ENCODE peak calls at places on chromosomes 16 and 17, in seven cellular contexts. I, W, C, U, D, T and S are unnamed samples.

GRCh38 chr16:70804153-70804728 is 3.3 kb upstream of the VAC14 start:
- DNase-seq in I (no peak), T (peak; percentile 71), W (no peak), D (peak; percentile 82), U (peak; percentile 85), C (no peak), S (no peak)

GRCh38 chr16:78147846-78148535 is 48.5 kb downstream of the WWOX start:
- DNase-seq in U (no peak), I (peak; percentile 10), C (no peak), T (peak; percentile 55), D (no peak), W (no peak), S (no peak)

GRCh38 chr16:77359065-77359502 is 75.8 kb downstream of the ADAMTS18 start:
- DNase-seq in T (peak; percentile 84), U (no peak), W (no peak), C (no peak), D (no peak), I (no peak), S (no peak)

GRCh38 chr16:30092373-30093010 is 768 bp upstream of the TBX6 start:
- DNase-seq in D (peak; percentile 97), I (peak; percentile 92), W (peak; percentile 88), C (peak; percentile 71), T (peak; percentile 58), U (peak; percentile 46), S (peak; percentile 72)

GRCh38 chr17:70157151-70157550 is 12.2 kb upstream of the KCNJ2 start:
- DNase-seq in T (no peak), C (no peak), D (no peak), W (no peak), I (no peak), U (no peak), S (no peak)

GRCh38 chr16:70638814-70639792 is 7.3 kb upstream of the IL34 start:
- DNase-seq in W (no peak), T (peak; percentile 74), D (no peak), I (no peak), U (peak; percentile 98), C (no peak), S (peak; percentile 34)

GRCh38 chr16:8113843-8114242 is 476.5 kb downstream of the TMEM114 start:
- DNase-seq in T (no peak), I (no peak), D (no peak), U (no peak), C (no peak), W (no peak), S (no peak)

GRCh38 chr16:87740441-87740840 is 25.3 kb downstream of the KLHDC4 start:
- DNase-seq in C (no peak), T (peak; percentile 77), I (no peak), U (peak; percentile 75), D (no peak), W (no peak), S (no peak)

GRCh38 chr17:81044764-81045589 is 10.0 kb downstream of the BAIAP2 start:
- DNase-seq in D (no peak), C (peak; percentile 87), I (peak; percentile 62), W (peak; percentile 82), U (peak; percentile 86), T (peak; percentile 86), S (peak; percentile 79)

GRCh38 chr16:674968-675883 is at the start of gene RHBDL1:
- DNase-seq in T (peak; percentile 38), C (no peak), U (peak; percentile 42), W (no peak), I (no peak), D (peak; percentile 49), S (no peak)

GRCh38 chr17:80964859-80965580 is 26.6 kb upstream of the CHMP6 start:
- DNase-seq in U (no peak), T (no peak), D (no peak), I (no peak), C (no peak), W (no peak), S (no peak)

DNA sequence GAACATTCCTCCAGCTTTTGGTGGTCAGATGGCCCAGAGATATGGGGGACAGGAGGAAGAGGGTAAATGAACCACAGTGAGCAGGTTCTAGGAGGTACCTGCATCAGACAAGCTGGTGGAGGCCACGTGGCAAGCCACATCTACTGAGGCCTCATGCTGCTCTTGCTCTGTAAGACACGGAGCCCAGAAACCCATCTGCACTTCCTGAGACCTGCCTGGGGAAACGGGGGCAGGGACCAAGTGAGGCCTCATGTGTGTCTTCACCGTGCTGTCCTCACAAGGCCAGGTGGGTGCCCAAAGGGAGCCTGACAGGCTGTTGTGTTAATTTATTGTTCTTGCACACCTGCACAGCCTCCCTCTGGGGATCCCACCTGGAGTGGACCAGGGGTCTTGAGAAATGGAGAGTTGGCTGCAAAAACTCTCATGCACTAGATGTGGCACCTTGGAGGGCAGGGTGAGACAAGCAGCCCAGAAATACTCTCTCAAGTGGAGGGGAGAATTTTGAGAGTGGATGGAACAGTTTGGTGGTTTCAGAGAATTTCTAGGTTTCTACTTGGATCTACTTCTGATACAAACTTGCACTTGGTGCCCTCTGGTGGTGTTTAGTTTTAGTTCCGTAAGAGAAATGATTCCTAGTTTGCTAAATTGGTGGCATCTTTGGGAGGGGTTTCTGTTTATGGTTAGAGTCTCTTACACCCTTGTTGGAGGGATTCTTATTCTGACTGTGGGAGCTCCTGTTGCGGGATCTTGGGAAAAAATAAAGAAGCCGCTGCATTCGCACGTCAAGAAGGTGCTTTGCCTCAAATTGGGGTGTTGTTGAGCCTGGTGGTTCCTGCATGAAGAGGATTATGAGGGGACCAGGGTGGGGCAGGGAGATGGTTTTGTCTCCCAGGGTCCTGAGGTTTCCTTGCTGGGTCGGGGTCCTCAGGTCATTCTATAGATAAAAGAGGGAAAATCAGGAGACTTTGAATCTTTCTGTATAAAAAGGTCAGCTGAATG is 47.5 kb downstream of the SLC6A2 start:
- DNase-seq in I (peak; percentile 41), C (no peak), T (peak; percentile 67), W (no peak), U (peak; percentile 76), D (peak; percentile 73), S (no peak)
- TF ChIP-seq CTCF in I (peak; percentile 57), C (peak; percentile 59), T (peak; percentile 49), W (peak; percentile 16), U (peak; percentile 62), D (peak; percentile 58), S (peak; percentile 29)

GRCh38 chr16:85749686-85750020 is 1.2 kb downstream of the C16orf74 start:
- DNase-seq in I (no peak), C (no peak), W (no peak), T (no peak), U (no peak), D (no peak), S (no peak)

GRCh38 chr16:85751665-85752501 is 987 bp upstream of the C16orf74 start:
- DNase-seq in C (no peak), I (no peak), D (peak; percentile 87), U (no peak), W (no peak), T (no peak), S (no peak)

GRCh38 chr16:85750827-85751641 is at the start of gene C16orf74:
- DNase-seq in C (peak; percentile 77), W (no peak), D (peak; percentile 87), T (no peak), I (peak; percentile 31), U (peak; percentile 50), S (peak; percentile 26)

GRCh38 chr16:85752511-85753420 is 1.9 kb upstream of the C16orf74 start:
- DNase-seq in C (no peak), D (peak; percentile 93), T (no peak), I (peak; percentile 42), W (no peak), U (peak; percentile 52), S (peak; percentile 57)

GRCh38 chr16:85750021-85750826 is 672 bp downstream of the C16orf74 start:
- DNase-seq in C (no peak), U (peak; percentile 58), W (no peak), I (no peak), D (peak; percentile 89), T (no peak), S (peak; percentile 40)
- TF ChIP-seq CTCF in C (no peak), U (no peak), W (no peak), I (no peak), D (peak; percentile 2), T (no peak), S (no peak)

DNA sequence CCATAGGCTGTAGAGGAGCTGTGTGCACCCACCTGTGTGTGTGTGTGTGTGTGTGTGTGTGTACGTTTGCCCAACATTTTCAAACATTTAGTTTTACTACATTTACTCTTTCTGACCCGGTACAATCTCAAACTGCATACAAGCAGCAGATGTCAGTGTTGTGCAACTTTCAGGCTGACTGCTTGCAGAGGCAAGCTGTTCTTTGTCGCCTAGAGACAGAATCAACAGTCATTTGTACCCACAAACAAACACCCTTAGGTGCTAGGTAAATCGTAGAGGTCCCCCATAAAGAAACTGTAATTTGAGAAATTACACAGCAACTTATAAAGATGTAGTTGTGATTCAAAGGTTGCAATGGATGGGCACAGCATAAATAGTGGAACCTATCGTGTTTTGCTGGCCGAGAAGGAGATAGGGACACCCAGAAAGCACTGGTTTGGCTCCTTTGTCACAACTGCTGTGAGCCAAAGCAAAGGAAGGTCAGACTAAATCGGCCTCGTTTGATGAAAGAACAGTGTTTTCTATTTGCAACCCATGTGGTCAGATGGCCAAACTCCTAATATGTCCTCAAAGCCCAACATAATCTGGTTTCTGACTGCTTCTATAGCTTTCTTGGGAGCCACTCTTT is 478.4 kb downstream of the TOX3 start:
- DNase-seq in U (peak; percentile 9), I (peak; percentile 42), T (peak; percentile 6), C (peak; percentile 49), D (peak; percentile 46), W (no peak), S (no peak)
- TF ChIP-seq CTCF in U (no peak), I (no peak), T (peak; percentile 10), C (peak; percentile 49), D (no peak), W (no peak), S (no peak)

GRCh38 chr16:89334461-89334860 is 117.0 kb downstream of the ZNF778 start:
- DNase-seq in T (no peak), D (no peak), I (no peak), C (no peak), W (peak; percentile 66), U (no peak), S (no peak)

GRCh38 chr16:89334050-89334449 is 116.5 kb downstream of the ZNF778 start:
- DNase-seq in D (no peak), C (no peak), W (peak; percentile 29), T (no peak), I (no peak), U (no peak), S (no peak)

GRCh38 chr16:89335803-89336485 is 118.4 kb downstream of the ZNF778 start:
- DNase-seq in C (no peak), D (no peak), T (no peak), U (no peak), W (no peak), I (no peak), S (no peak)

GRCh38 chr16:89332248-89333245 is 115.0 kb downstream of the ZNF778 start:
- DNase-seq in T (no peak), W (peak; percentile 55), D (no peak), C (no peak), I (no peak), U (no peak), S (no peak)

DNA sequence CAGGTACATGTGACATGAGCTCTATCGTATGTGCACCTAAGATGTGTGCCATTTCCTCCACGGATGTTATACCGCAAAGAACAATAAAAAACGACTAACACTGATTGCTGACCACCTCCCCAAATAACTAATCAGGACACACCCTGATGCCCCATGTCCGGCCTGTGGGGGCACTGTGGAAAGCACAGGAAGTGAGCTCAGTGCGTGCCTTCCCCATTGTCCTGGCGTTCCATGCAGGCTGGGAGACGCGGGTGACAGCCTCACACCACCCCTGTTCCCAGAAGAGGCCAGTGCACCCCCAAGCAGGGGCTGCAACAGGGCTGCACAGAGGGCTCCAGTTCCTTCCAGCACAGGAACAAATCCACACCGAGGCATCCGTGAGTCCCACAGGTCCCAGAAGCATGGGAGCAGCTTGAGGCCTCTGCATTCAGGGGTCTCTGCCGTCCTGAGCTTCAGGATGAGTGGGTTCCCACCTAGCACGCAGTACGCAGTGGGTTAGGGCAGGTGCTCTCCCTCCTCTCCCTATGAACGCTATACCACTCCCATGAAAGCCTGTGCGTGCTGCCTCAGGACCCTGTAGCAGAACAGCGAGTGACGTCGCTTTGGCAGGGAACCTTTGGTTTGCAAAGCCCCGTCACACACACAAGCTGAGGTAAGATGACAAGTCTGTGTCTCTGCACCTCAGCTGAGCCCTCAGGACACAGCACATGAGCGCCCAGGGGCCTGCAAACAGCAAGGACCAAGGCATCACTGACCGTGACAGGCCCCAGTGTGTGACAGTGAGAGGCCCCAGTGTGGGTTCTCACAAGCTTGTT is 117.7 kb downstream of the ZNF778 start:
- DNase-seq in I (no peak), D (no peak), W (peak; percentile 55), T (no peak), U (no peak), C (no peak), S (no peak)
- TF ChIP-seq CTCF in I (no peak), D (no peak), W (no peak), T (peak; percentile 24), U (peak; percentile 9), C (no peak), S (no peak)